ENCODE peak calls at places on chromosomes 7 and 10, in eight cellular contexts. R, C, D, E, J, N, B and H are unnamed samples.

GRCh38 chr7:148116195-148116594 is 474.4 kb upstream of the C7orf33 start:
- DNase-seq in N (no peak), C (no peak), E (no peak), J (no peak), D (no peak), B (no peak), R (no peak), H (no peak)

GRCh38 chr7:27871086-27871485 is 131.1 kb downstream of the TAX1BP1 start:
- DNase-seq in N (no peak), E (no peak), C (no peak), D (no peak), B (no peak), R (no peak), J (no peak), H (no peak)

GRCh38 chr10:115503546-115503945 is 410.4 kb downstream of the ATRNL1 start:
- DNase-seq in J (no peak), N (no peak), B (no peak), C (no peak), E (no peak), D (no peak), R (no peak), H (no peak)

GRCh38 chr10:86413046-86413728 is 46.6 kb upstream of the GRID1 start:
- DNase-seq in D (no peak), J (no peak), R (no peak), B (no peak), N (no peak), E (no peak), C (no peak), H (no peak)

GRCh38 chr10:7565871-7566270 is 100.9 kb downstream of the ITIH5 start:
- DNase-seq in J (no peak), R (no peak), E (no peak), B (no peak), C (no peak), N (no peak), D (no peak), H (no peak)

GRCh38 chr7:148503900-148504487 is 86.6 kb upstream of the C7orf33 start:
- DNase-seq in C (no peak), N (no peak), D (peak; percentile 33), B (no peak), R (no peak), E (peak; percentile 16), J (peak; percentile 23), H (peak; percentile 42)

GRCh38 chr7:159370-160270 is 32.8 kb upstream of the FAM20C start:
- DNase-seq in N (peak; percentile 83), B (no peak), D (no peak), J (no peak), E (no peak), C (no peak), R (no peak), H (peak; percentile 49)

GRCh38 chr10:125120046-125120710 is 40.2 kb downstream of the CTBP2 start:
- DNase-seq in D (no peak), C (no peak), J (no peak), B (no peak), R (peak; percentile 45), N (peak; percentile 31), E (no peak), H (no peak)

GRCh38 chr10:1130226-1130625 is 74.0 kb downstream of the WDR37 start:
- DNase-seq in D (no peak), J (no peak), B (no peak), N (no peak), R (peak; percentile 27), E (no peak), C (no peak), H (no peak)

GRCh38 chr7:151776876-151777510 is 99.9 kb downstream of the PRKAG2 start:
- DNase-seq in R (peak; percentile 24), C (no peak), D (no peak), J (no peak), B (no peak), N (peak; percentile 61), E (no peak), H (no peak)

GRCh38 chr7:108146070-108146842 is 16.1 kb upstream of the LAMB4 start:
- DNase-seq in R (peak; percentile 23), N (no peak), J (peak; percentile 82), C (peak; percentile 39), D (peak; percentile 66), B (peak; percentile 64), E (peak; percentile 21), H (peak; percentile 87)

GRCh38 chr7:118214833-118215182 is 9.7 kb upstream of the ANKRD7 start:
- DNase-seq in D (no peak), E (peak; percentile 3), J (no peak), C (no peak), N (no peak), R (no peak), B (no peak), H (no peak)
- H3K4me3 ChIP-seq in D (peak overlapping the region; percentile 43), E (peak overlapping the region; percentile 63), J (no peak overlapping the region), C (peak overlapping the region; percentile 66), N (peak overlapping the region; percentile 19), R (no peak overlapping the region), B (peak overlapping the region; percentile 51), H (no peak overlapping the region)

GRCh38 chr10:99984201-99984600 is 25.5 kb downstream of the DNMBP start:
- DNase-seq in B (no peak), D (peak; percentile 99), R (no peak), E (no peak), C (no peak), J (peak; percentile 46), N (no peak), H (peak; percentile 12)

GRCh38 chr10:99982728-99983127 is 27.0 kb downstream of the DNMBP start:
- DNase-seq in C (no peak), N (no peak), B (no peak), J (no peak), D (no peak), E (no peak), R (no peak), H (no peak)

GRCh38 chr10:99981581-99982199 is 28.1 kb downstream of the DNMBP start:
- DNase-seq in J (peak; percentile 53), E (no peak), C (no peak), N (no peak), D (no peak), B (no peak), R (no peak), H (no peak)

GRCh38 chr10:99983280-99983988 is 26.3 kb downstream of the DNMBP start:
- DNase-seq in D (peak; percentile 33), N (peak; percentile 79), C (no peak), B (peak; percentile 47), J (no peak), R (no peak), E (no peak), H (peak; percentile 52)

GRCh38 chr10:99984635-99985034 is 25.1 kb downstream of the DNMBP start:
- DNase-seq in N (no peak), D (no peak), R (no peak), J (no peak), C (no peak), E (no peak), B (no peak), H (no peak)
- H3K4me3 ChIP-seq in N (no peak overlapping the region), D (no peak overlapping the region), R (no peak overlapping the region), J (no peak overlapping the region), C (no peak overlapping the region), E (no peak overlapping the region), B (no peak overlapping the region), H (no peak overlapping the region)

DNA sequence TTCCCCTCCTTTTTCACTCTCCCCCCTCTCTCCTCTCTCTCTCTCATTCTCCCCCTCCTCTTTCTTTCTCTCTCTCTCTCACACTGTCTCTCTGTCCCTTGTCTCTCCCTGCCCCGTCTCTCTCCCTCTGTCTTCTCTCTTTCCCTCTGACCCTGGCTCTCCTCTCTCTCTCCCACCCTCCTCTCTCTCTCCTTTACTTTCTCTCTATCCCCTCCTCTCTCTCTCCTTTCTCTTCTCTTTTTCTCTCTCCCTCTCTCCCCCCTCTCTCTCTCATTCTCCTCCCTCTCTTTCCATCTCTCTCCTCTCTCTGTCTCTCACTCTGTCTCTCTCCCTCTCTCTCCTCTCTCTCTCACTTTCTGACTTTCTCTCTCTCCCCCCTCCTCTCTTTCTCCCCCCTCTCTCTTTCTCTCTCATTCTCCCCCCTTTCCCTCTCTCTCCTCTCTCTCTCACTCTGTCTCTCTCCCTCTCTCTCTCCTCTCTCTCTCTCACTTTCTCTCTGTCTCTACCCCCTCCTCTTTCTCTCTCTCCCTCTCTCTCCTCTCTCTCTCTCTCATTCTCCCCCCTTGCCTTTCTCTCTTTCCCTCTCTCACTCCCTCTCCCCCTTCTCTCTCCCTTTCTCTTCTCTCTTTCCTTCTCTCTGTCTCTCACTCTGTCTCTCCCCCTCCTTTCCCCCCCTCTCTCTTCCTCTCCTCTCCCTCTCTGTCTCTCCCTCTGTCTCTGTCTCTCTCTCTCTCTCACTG is 18.9 kb upstream of the VPS37D start:
- DNase-seq in E (no peak), D (no peak), R (no peak), C (no peak), N (no peak), B (no peak), J (no peak), H (no peak)
- H3K4me3 ChIP-seq in E (peak overlapping the region; percentile 68), D (no peak overlapping the region), R (no peak overlapping the region), C (no peak overlapping the region), N (no peak overlapping the region), B (no peak overlapping the region), J (no peak overlapping the region), H (no peak overlapping the region)

GRCh38 chr7:116487907-116488521 is 11.5 kb upstream of the CAV2 start:
- DNase-seq in C (no peak), J (no peak), R (no peak), N (no peak), B (no peak), D (no peak), E (no peak), H (no peak)
- H3K4me3 ChIP-seq in C (no peak overlapping the region), J (no peak overlapping the region), R (no peak overlapping the region), N (no peak overlapping the region), B (no peak overlapping the region), D (no peak overlapping the region), E (no peak overlapping the region), H (no peak overlapping the region)

GRCh38 chr7:20785211-20786048 is 1.3 kb downstream of the SP8 start:
- DNase-seq in J (peak; percentile 34), E (no peak), D (no peak), C (no peak), R (peak; percentile 81), B (no peak), N (peak; percentile 71), H (peak; percentile 56)

GRCh38 chr7:20783716-20784310 is 2.9 kb downstream of the SP8 start:
- DNase-seq in B (no peak), N (no peak), J (no peak), C (no peak), R (peak; percentile 76), E (no peak), D (no peak), H (peak; percentile 66)

GRCh38 chr7:20783131-20783715 is 3.5 kb downstream of the SP8 start:
- DNase-seq in C (no peak), R (peak; percentile 76), N (no peak), E (no peak), D (no peak), J (no peak), B (no peak), H (no peak)

GRCh38 chr7:20786049-20786412 is 655 bp downstream of the SP8 start:
- DNase-seq in D (no peak), N (no peak), B (no peak), J (peak; percentile 14), R (no peak), C (no peak), E (no peak), H (no peak)

GRCh38 chr7:20784311-20785210 is 2.1 kb downstream of the SP8 start:
- DNase-seq in R (peak; percentile 85), B (no peak), D (peak; percentile 28), N (no peak), E (peak; percentile 57), J (peak; percentile 30), C (peak; percentile 9), H (peak; percentile 59)
- H3K4me3 ChIP-seq in R (peak overlapping the region; percentile 68), B (peak overlapping the region; percentile 26), D (no peak overlapping the region), N (no peak overlapping the region), E (peak overlapping the region; percentile 43), J (peak overlapping the region; percentile 50), C (no peak overlapping the region), H (no peak overlapping the region)